ENCODE peak calls at places on chromosome 10, in nine cellular contexts. J, T, D, L, Q, O, P, X and R are unnamed samples. For H3K36me3, the result is how much of the 10 kb centered on the place peaks cover.

GRCh38 chr10:94963901-94964300 is 25.4 kb downstream of the CYP2C9 start:
- DNase-seq in J (no peak), T (peak), D (no peak), L (peak), Q (peak), O (peak), P (peak), X (peak), R (no peak)

GRCh38 chr10:49678827-49679479 is 498 bp upstream of the C10orf53 start:
- DNase-seq in J (no peak), T (no peak), D (no peak), L (no peak), Q (no peak), O (no peak), P (no peak), X (no peak), R (no peak)

GRCh38 chr10:73878365-73878764 is 4.0 kb upstream of the CAMK2G start:
- DNase-seq in J (no peak), T (no peak), D (no peak), L (no peak), Q (no peak), O (no peak), P (no peak), X (no peak), R (no peak)

GRCh38 chr10:34575882-34576281 is 239.2 kb downstream of the PARD3 start:
- DNase-seq in J (no peak), T (peak), D (no peak), L (no peak), Q (no peak), O (no peak), P (peak), X (peak), R (no peak)

GRCh38 chr10:37473906-37474305 is 348.5 kb downstream of the ANKRD30A start:
- DNase-seq in J (no peak), T (no peak), D (no peak), L (no peak), Q (no peak), O (no peak), P (no peak), X (no peak), R (no peak)

GRCh38 chr10:104301907-104302690 is 33.1 kb downstream of the GSTO2 start:
- DNase-seq in J (no peak), T (no peak), D (no peak), L (no peak), Q (no peak), O (no peak), P (no peak), X (peak), R (no peak)

GRCh38 chr10:50625663-50626062 is 1.9 kb upstream of the SGMS1 start:
- DNase-seq in J (no peak), T (no peak), D (no peak), L (peak), Q (no peak), O (peak), P (no peak), X (peak), R (no peak)

GRCh38 chr10:28296023-28296422 is 6.8 kb downstream of the MPP7 start:
- DNase-seq in J (no peak), T (no peak), D (no peak), L (no peak), Q (no peak), O (no peak), P (no peak), X (no peak), R (no peak)

GRCh38 chr10:29926649-29927048 is 132.7 kb downstream of the JCAD start:
- DNase-seq in J (no peak), T (peak), D (no peak), L (peak), Q (no peak), O (no peak), P (peak), X (peak), R (no peak)

GRCh38 chr10:90849956-90850749 is 7.7 kb downstream of the HTR7 start:
- DNase-seq in J (no peak), T (peak), D (no peak), L (no peak), Q (no peak), O (no peak), P (peak), X (no peak), R (no peak)

GRCh38 chr10:31912898-31913847 is 15.5 kb downstream of the ARHGAP12 start:
- DNase-seq in J (no peak), T (no peak), D (no peak), L (no peak), Q (peak), O (no peak), P (peak), X (peak), R (no peak)

GRCh38 chr10:132993271-132994260 is 51.2 kb upstream of the CFAP46 start:
- DNase-seq in J (no peak), T (no peak), D (no peak), L (no peak), Q (no peak), O (no peak), P (no peak), X (no peak), R (peak)

GRCh38 chr10:79221110-79222051 is 125.9 kb upstream of the PPIF start:
- DNase-seq in J (peak), T (no peak), D (peak), L (peak), Q (peak), O (no peak), P (peak), X (peak), R (peak)

GRCh38 chr10:32377458-32378370 is 30.8 kb upstream of the EPC1 start:
- DNase-seq in J (no peak), T (peak), D (no peak), L (no peak), Q (peak), O (peak), P (peak), X (peak), R (no peak)

GRCh38 chr10:26960308-26960707 is 99.5 kb upstream of the ABI1 start:
- DNase-seq in J (no peak), T (no peak), D (no peak), L (no peak), Q (no peak), O (no peak), P (no peak), X (peak), R (no peak)

GRCh38 chr10:101817542-101818118 is 614 bp downstream of the OGA start:
- DNase-seq in J (peak), T (peak), D (peak), L (peak), Q (peak), O (peak), P (peak), X (peak), R (peak)

GRCh38 chr10:88553116-88553752 is 29.9 kb downstream of the RNLS start:
- DNase-seq in J (peak), T (peak), D (peak), L (peak), Q (peak), O (peak), P (peak), X (peak), R (no peak)

GRCh38 chr10:93566435-93567276 is at the start of gene FFAR4:
- DNase-seq in J (peak), T (peak), D (no peak), L (peak), Q (no peak), O (peak), P (no peak), X (peak), R (peak)

GRCh38 chr10:61959814-61960213 is 58.3 kb downstream of the ARID5B start:
- DNase-seq in J (no peak), T (no peak), D (no peak), L (no peak), Q (no peak), O (no peak), P (no peak), X (no peak), R (no peak)

GRCh38 chr10:16681525-16681924 is 135.7 kb downstream of the RSU1 start:
- DNase-seq in J (no peak), T (no peak), D (no peak), L (no peak), Q (no peak), O (no peak), P (no peak), X (no peak), R (no peak)

GRCh38 chr10:45280113-45280512 is 35.3 kb downstream of the OR13A1 start:
- DNase-seq in J (peak), T (no peak), D (no peak), L (no peak), Q (no peak), O (no peak), P (no peak), X (peak), R (no peak)

GRCh38 chr10:29140991-29141390 is 147.9 kb upstream of the LYZL1 start:
- DNase-seq in J (no peak), T (peak), D (peak), L (peak), Q (no peak), O (no peak), P (peak), X (peak), R (no peak)

GRCh38 chr10:77301305-77301730 is 336.3 kb downstream of the KCNMA1 start:
- DNase-seq in J (no peak), T (peak), D (peak), L (no peak), Q (peak), O (no peak), P (peak), X (peak), R (no peak)

GRCh38 chr10:127880557-127880956 is 12.2 kb downstream of the CLRN3 start:
- DNase-seq in J (no peak), T (no peak), D (no peak), L (no peak), Q (no peak), O (no peak), P (no peak), X (no peak), R (no peak)

DNA sequence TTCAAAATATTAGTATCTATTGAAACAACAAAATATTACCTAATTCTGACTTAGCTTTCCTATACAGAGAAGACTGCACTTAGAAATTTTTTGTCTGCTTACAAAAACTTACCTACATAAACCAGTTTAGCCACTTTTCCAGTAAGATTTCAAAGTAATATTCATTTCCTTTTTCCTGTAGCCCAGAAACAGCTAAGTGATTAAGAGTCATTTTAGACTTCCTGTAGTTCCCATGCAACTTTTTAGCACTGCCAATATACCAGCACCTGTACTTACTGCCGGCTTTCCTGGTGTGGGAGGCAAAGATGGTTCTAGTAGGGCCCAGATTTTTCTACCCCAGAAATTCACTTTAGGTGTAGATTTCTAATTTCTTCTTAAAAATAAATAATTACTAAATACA is 21.8 kb downstream of the NT5C2 start:
- DNase-seq in J (no peak), T (peak), D (no peak), L (no peak), Q (peak), O (no peak), P (peak), X (no peak), R (no peak)
- H3K36me3 ChIP-seq in J (half or more), T (under half), D (under half), L (under half), Q (under half), O (under half), P (under half), X (under half), R (half or more)

DNA sequence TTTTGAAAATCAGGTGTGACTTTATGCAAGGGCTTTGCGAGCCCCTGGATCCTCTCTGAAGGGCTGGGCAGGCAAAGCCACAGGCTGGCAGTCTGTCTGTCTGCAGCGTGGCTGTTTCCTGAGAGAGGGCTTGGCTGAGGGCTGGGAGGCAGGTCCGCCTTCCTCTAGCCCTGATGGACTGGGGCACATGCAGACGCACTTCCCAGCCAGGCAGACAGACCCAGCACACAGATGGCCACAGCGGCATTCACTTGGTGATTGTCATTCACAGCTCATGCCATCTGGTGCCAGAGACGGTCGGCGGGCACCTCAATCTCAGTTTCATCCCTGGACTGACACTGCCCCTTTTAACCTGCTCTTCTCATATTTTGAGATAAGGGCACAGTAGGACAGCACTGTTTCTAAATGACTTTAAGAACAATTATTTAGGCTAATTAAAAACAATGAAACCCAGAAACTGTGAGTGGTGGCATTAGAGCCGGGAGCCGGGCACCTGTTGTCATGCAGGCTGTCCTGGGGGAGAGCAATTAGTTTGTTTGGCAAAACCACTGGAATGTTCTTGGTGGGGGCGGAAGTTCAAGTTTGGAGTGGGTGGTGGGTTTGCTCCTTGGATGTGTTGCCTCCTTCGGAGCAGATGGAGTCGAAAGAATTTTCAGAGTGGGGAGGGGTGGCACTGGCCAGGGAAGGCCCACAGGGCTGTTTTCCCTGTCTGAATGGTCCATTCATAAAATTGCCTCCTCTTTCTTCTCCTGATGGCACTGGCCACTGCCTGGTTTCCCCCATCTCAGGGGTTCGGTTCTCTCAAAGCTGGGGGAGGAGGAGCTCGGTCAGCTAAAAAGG is 35.7 kb downstream of the RBM20 start:
- DNase-seq in J (no peak), T (no peak), D (no peak), L (no peak), Q (no peak), O (no peak), P (no peak), X (no peak), R (peak)
- TF ChIP-seq CTCF in J (no peak), T (no peak), D (no peak), L (no peak), Q (no peak), O (no peak), P (no peak), X (no peak), R (no peak)

GRCh38 chr10:124996854-124997215 is 54.9 kb downstream of the ZRANB1 start:
- DNase-seq in J (no peak), T (no peak), D (no peak), L (no peak), Q (no peak), O (no peak), P (no peak), X (no peak), R (peak)
- H3K36me3 ChIP-seq in J (half or more), T (under half), D (half or more), L (under half), Q (half or more), O (under half), P (under half), X (under half), R (half or more)

GRCh38 chr10:117960345-117960744 is 86.4 kb downstream of the RAB11FIP2 start:
- DNase-seq in J (no peak), T (peak), D (no peak), L (no peak), Q (no peak), O (no peak), P (peak), X (no peak), R (no peak)
- TF ChIP-seq CTCF in J (no peak), T (no peak), D (no peak), L (no peak), Q (no peak), O (no peak), P (no peak), X (no peak), R (no peak)

DNA sequence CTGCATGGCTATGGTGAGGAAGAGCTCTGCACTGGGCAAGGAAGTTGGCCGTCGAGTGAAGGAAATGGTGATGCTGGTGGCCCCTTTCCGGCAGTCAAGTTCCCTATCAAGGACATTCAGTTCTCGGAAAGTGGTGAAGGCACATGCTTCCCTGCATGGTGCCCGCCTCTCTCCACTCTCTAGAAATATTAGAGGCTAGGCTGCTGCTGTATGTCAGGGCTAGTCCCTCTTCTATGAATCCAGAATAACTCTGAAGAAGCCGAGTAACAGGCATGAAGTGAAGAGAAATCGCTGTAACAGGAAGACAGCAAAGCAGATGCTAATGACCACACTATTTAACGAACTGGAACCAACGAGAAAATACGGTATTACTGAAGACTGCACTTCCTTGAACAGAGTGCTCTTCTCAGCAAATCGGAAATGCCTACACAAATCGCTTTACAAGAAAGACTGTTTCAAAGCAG is 5.4 kb downstream of the IDI1 start:
- DNase-seq in J (no peak), T (no peak), D (no peak), L (no peak), Q (peak), O (peak), P (no peak), X (no peak), R (peak)
- H3K36me3 ChIP-seq in J (half or more), T (under half), D (under half), L (half or more), Q (under half), O (under half), P (under half), X (under half), R (under half)

GRCh38 chr10:4176500-4177281 is 391.7 kb upstream of the KLF6 start:
- DNase-seq in J (no peak), T (no peak), D (no peak), L (no peak), Q (no peak), O (no peak), P (no peak), X (no peak), R (no peak)

GRCh38 chr10:4170633-4171314 is 385.8 kb upstream of the KLF6 start:
- DNase-seq in J (no peak), T (no peak), D (no peak), L (no peak), Q (no peak), O (no peak), P (peak), X (no peak), R (no peak)

GRCh38 chr10:4170181-4170580 is 385.2 kb upstream of the KLF6 start:
- DNase-seq in J (no peak), T (no peak), D (no peak), L (no peak), Q (no peak), O (no peak), P (no peak), X (no peak), R (no peak)

GRCh38 chr10:4177826-4178225 is 392.8 kb upstream of the KLF6 start:
- DNase-seq in J (no peak), T (no peak), D (no peak), L (no peak), Q (no peak), O (no peak), P (no peak), X (no peak), R (no peak)

GRCh38 chr10:4174197-4174596 is 389.2 kb upstream of the KLF6 start:
- DNase-seq in J (no peak), T (no peak), D (no peak), L (peak), Q (no peak), O (peak), P (no peak), X (no peak), R (no peak)
- TF ChIP-seq CTCF in J (no peak), T (no peak), D (peak), L (peak), Q (no peak), O (no peak), P (peak), X (no peak), R (peak)

DNA sequence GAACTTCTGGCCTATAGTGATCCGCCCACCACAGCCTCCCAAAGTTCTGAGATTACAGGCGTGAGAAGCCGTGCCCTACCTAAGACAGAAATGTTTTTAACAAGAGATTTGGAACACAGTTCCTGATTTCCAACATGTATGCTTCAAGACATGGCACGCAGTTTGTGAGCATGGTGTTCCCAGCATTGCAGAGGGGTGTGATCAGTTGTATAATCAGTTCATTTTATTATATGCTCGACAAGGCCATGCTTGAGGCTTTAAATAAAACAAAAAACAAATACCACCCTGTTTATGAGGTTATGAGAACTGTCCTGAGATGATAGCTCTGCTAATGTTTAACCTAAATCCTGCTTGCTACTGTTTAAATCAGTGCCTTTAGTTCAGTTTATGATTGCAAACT is 60.2 kb downstream of the TASOR2 start:
- DNase-seq in J (no peak), T (no peak), D (no peak), L (no peak), Q (no peak), O (peak), P (no peak), X (no peak), R (no peak)
- H3K36me3 ChIP-seq in J (half or more), T (under half), D (under half), L (under half), Q (under half), O (under half), P (under half), X (under half), R (half or more)